ENCODE peak calls at places on chromosome 16, in seven cellular contexts. F is NCI-H1092 treated with DMSO at 0.1 percent for 48 hours; Z is stimulated activated CD4-positive, alpha-beta T cell treated with anti-CD3 and anti-CD28 coated beads, Interleukin-1b, Interleukin-23, amount 100 ng/mL, for 24 hours; N is T-helper 1 cell; O is A172; C is NCI-H460; P is GM19239. W is an unnamed sample.

GRCh38 chr16:75092777-75093176 is 23.8 kb downstream of the LDHD start:
- DNase-seq in F (no peak), Z (no peak), N (no peak), O (no peak), C (no peak), P (no peak), W (no peak)

GRCh38 chr16:4859900-4860255 is 12.6 kb downstream of the UBN1 start:
- DNase-seq in F (no peak), Z (no peak), N (no peak), O (peak), C (no peak), P (no peak), W (no peak)

GRCh38 chr16:86044241-86044671 is 145.3 kb downstream of the IRF8 start:
- DNase-seq in F (no peak), Z (no peak), N (peak), O (peak), C (peak), P (peak), W (no peak)

GRCh38 chr16:50771366-50771765 is 29.5 kb downstream of the CYLD start:
- DNase-seq in F (no peak), Z (no peak), N (no peak), O (no peak), C (no peak), P (no peak), W (no peak)

GRCh38 chr16:1102921-1103648 is 7.0 kb upstream of the C1QTNF8 start:
- DNase-seq in F (no peak), Z (peak), N (peak), O (no peak), C (peak), P (peak), W (no peak)

GRCh38 chr16:30187971-30188561 is 4.7 kb downstream of the CORO1A start:
- DNase-seq in F (no peak), Z (no peak), N (peak), O (no peak), C (no peak), P (no peak), W (no peak)

GRCh38 chr16:78675312-78675711 is 575.9 kb downstream of the WWOX start:
- DNase-seq in F (no peak), Z (no peak), N (no peak), O (no peak), C (no peak), P (no peak), W (no peak)

GRCh38 chr16:67917852-67918236 is 13.8 kb downstream of the CTRL start:
- DNase-seq in F (peak), Z (no peak), N (peak), O (peak), C (peak), P (no peak), W (no peak)

GRCh38 chr16:85194528-85195270 is 82.4 kb upstream of the CIBAR2 start:
- DNase-seq in F (no peak), Z (no peak), N (no peak), O (no peak), C (no peak), P (no peak), W (no peak)

GRCh38 chr16:81599034-81599744 is 154.6 kb downstream of the CMIP start:
- DNase-seq in F (peak), Z (no peak), N (no peak), O (no peak), C (no peak), P (no peak), W (no peak)

GRCh38 chr16:77682586-77682985 is 39.7 kb upstream of the NUDT7 start:
- DNase-seq in F (no peak), Z (no peak), N (no peak), O (no peak), C (no peak), P (no peak), W (no peak)

GRCh38 chr16:67481561-67482259 is 753 bp upstream of the ATP6V0D1 start:
- DNase-seq in F (peak), Z (no peak), N (peak), O (no peak), C (no peak), P (no peak), W (no peak)

GRCh38 chr16:4217246-4218131 is 24.4 kb downstream of the SRL start:
- DNase-seq in F (peak), Z (no peak), N (no peak), O (no peak), C (no peak), P (no peak), W (no peak)

GRCh38 chr16:4556580-4556979 is 440 bp downstream of the C16orf96 start:
- DNase-seq in F (no peak), Z (no peak), N (no peak), O (no peak), C (no peak), P (no peak), W (no peak)

GRCh38 chr16:10122546-10122945 is 59.7 kb downstream of the GRIN2A start:
- DNase-seq in F (no peak), Z (no peak), N (no peak), O (no peak), C (no peak), P (no peak), W (no peak)

W was measured in GM12878.